ENCODE peak calls at places on chromosomes 2 and 18, in ten cellular contexts. One of them, this sample, is unnamed.

GRCh38 chr2:236840215-236840614 is 245.5 kb upstream of the COPS8 start:
- DNase-seq in stomach: no peak
- DNase-seq in gastrocnemius medialis: no peak
- DNase-seq in vagina: no peak
- DNase-seq in Peyer's patch: no peak
- DNase-seq in IMR-90: no peak
- DNase-seq in breast epithelium: no peak
- DNase-seq in adrenal gland: no peak
- DNase-seq in esophagus squamous epithelium: no peak
- DNase-seq in spleen: no peak
- DNase-seq in this sample: no peak

GRCh38 chr2:223591596-223591995 is 10.6 kb downstream of the SCG2 start:
- DNase-seq in stomach: no peak
- DNase-seq in gastrocnemius medialis: no peak
- DNase-seq in vagina: no peak
- DNase-seq in Peyer's patch: no peak
- DNase-seq in IMR-90: peak
- DNase-seq in breast epithelium: no peak
- DNase-seq in adrenal gland: no peak
- DNase-seq in esophagus squamous epithelium: no peak
- DNase-seq in spleen: no peak
- DNase-seq in this sample: no peak

GRCh38 chr2:69830045-69830905 is 815 bp downstream of the GMCL1 start:
- DNase-seq in stomach: peak
- DNase-seq in gastrocnemius medialis: peak
- DNase-seq in vagina: no peak
- DNase-seq in Peyer's patch: peak
- DNase-seq in IMR-90: no peak
- DNase-seq in breast epithelium: peak
- DNase-seq in adrenal gland: no peak
- DNase-seq in esophagus squamous epithelium: no peak
- DNase-seq in spleen: no peak
- DNase-seq in this sample: no peak

GRCh38 chr2:81658227-81658626 is 1353.7 kb upstream of the LRRTM1 start:
- DNase-seq in stomach: no peak
- DNase-seq in gastrocnemius medialis: no peak
- DNase-seq in vagina: no peak
- DNase-seq in Peyer's patch: no peak
- DNase-seq in IMR-90: peak
- DNase-seq in breast epithelium: no peak
- DNase-seq in adrenal gland: no peak
- DNase-seq in esophagus squamous epithelium: no peak
- DNase-seq in spleen: no peak
- DNase-seq in this sample: no peak

GRCh38 chr2:10057231-10058107 is 14.1 kb downstream of the KLF11 start:
- DNase-seq in stomach: peak
- DNase-seq in gastrocnemius medialis: no peak
- DNase-seq in vagina: no peak
- DNase-seq in Peyer's patch: no peak
- DNase-seq in IMR-90: peak
- DNase-seq in breast epithelium: no peak
- DNase-seq in adrenal gland: no peak
- DNase-seq in esophagus squamous epithelium: no peak
- DNase-seq in spleen: peak
- DNase-seq in this sample: peak

GRCh38 chr18:52451252-52451651 is 111.3 kb downstream of the DCC start:
- DNase-seq in stomach: no peak
- DNase-seq in gastrocnemius medialis: no peak
- DNase-seq in vagina: no peak
- DNase-seq in Peyer's patch: no peak
- DNase-seq in IMR-90: no peak
- DNase-seq in breast epithelium: no peak
- DNase-seq in adrenal gland: no peak
- DNase-seq in esophagus squamous epithelium: no peak
- DNase-seq in spleen: no peak
- DNase-seq in this sample: no peak

GRCh38 chr2:63060079-63060482 is 9.5 kb downstream of the OTX1 start:
- DNase-seq in stomach: no peak
- DNase-seq in gastrocnemius medialis: no peak
- DNase-seq in vagina: no peak
- DNase-seq in Peyer's patch: no peak
- DNase-seq in IMR-90: no peak
- DNase-seq in breast epithelium: no peak
- DNase-seq in adrenal gland: no peak
- DNase-seq in esophagus squamous epithelium: no peak
- DNase-seq in spleen: no peak
- DNase-seq in this sample: no peak

GRCh38 chr2:216222650-216223352 is 113.7 kb downstream of the XRCC5 start:
- DNase-seq in stomach: no peak
- DNase-seq in gastrocnemius medialis: no peak
- DNase-seq in vagina: peak
- DNase-seq in Peyer's patch: no peak
- DNase-seq in IMR-90: peak
- DNase-seq in breast epithelium: no peak
- DNase-seq in adrenal gland: no peak
- DNase-seq in esophagus squamous epithelium: no peak
- DNase-seq in spleen: no peak
- DNase-seq in this sample: no peak

GRCh38 chr2:126880825-126881224 is 17.9 kb upstream of the TEX51 start:
- DNase-seq in stomach: no peak
- DNase-seq in gastrocnemius medialis: no peak
- DNase-seq in vagina: peak
- DNase-seq in Peyer's patch: no peak
- DNase-seq in IMR-90: no peak
- DNase-seq in breast epithelium: no peak
- DNase-seq in adrenal gland: no peak
- DNase-seq in esophagus squamous epithelium: no peak
- DNase-seq in spleen: no peak
- DNase-seq in this sample: no peak

GRCh38 chr2:5748391-5748790 is 56.2 kb downstream of the SOX11 start:
- DNase-seq in stomach: no peak
- DNase-seq in gastrocnemius medialis: no peak
- DNase-seq in vagina: no peak
- DNase-seq in Peyer's patch: no peak
- DNase-seq in IMR-90: no peak
- DNase-seq in breast epithelium: no peak
- DNase-seq in adrenal gland: no peak
- DNase-seq in esophagus squamous epithelium: no peak
- DNase-seq in spleen: no peak
- DNase-seq in this sample: no peak

GRCh38 chr18:3885209-3885792 is 435.3 kb downstream of the TGIF1 start:
- DNase-seq in stomach: no peak
- DNase-seq in gastrocnemius medialis: no peak
- DNase-seq in vagina: no peak
- DNase-seq in Peyer's patch: no peak
- DNase-seq in IMR-90: no peak
- DNase-seq in breast epithelium: no peak
- DNase-seq in adrenal gland: no peak
- DNase-seq in esophagus squamous epithelium: no peak
- DNase-seq in spleen: no peak
- DNase-seq in this sample: no peak

GRCh38 chr2:38125007-38125406 is 49.1 kb upstream of the CYP1B1 start:
- DNase-seq in stomach: no peak
- DNase-seq in gastrocnemius medialis: no peak
- DNase-seq in vagina: no peak
- DNase-seq in Peyer's patch: no peak
- DNase-seq in IMR-90: no peak
- DNase-seq in breast epithelium: no peak
- DNase-seq in adrenal gland: no peak
- DNase-seq in esophagus squamous epithelium: no peak
- DNase-seq in spleen: no peak
- DNase-seq in this sample: no peak

GRCh38 chr2:57373530-57373929 is 673.1 kb upstream of the VRK2 start:
- DNase-seq in stomach: no peak
- DNase-seq in gastrocnemius medialis: no peak
- DNase-seq in vagina: no peak
- DNase-seq in Peyer's patch: no peak
- DNase-seq in IMR-90: peak
- DNase-seq in breast epithelium: no peak
- DNase-seq in adrenal gland: no peak
- DNase-seq in esophagus squamous epithelium: no peak
- DNase-seq in spleen: no peak
- DNase-seq in this sample: no peak

GRCh38 chr2:128469203-128469602 is 150.5 kb upstream of the HS6ST1 start:
- DNase-seq in stomach: no peak
- DNase-seq in gastrocnemius medialis: no peak
- DNase-seq in vagina: peak
- DNase-seq in Peyer's patch: no peak
- DNase-seq in IMR-90: no peak
- DNase-seq in breast epithelium: no peak
- DNase-seq in adrenal gland: peak
- DNase-seq in esophagus squamous epithelium: no peak
- DNase-seq in spleen: no peak
- DNase-seq in this sample: no peak

GRCh38 chr2:218403810-218404209 is 4.1 kb downstream of the CTDSP1 start:
- DNase-seq in stomach: no peak
- DNase-seq in gastrocnemius medialis: no peak
- DNase-seq in vagina: no peak
- DNase-seq in Peyer's patch: no peak
- DNase-seq in IMR-90: no peak
- DNase-seq in breast epithelium: no peak
- DNase-seq in adrenal gland: no peak
- DNase-seq in esophagus squamous epithelium: no peak
- DNase-seq in spleen: no peak
- DNase-seq in this sample: no peak
- H3K27ac ChIP-seq in stomach: peak
- H3K27ac ChIP-seq in gastrocnemius medialis: no peak
- H3K27ac ChIP-seq in vagina: no peak
- H3K27ac ChIP-seq in Peyer's patch: no peak
- H3K27ac ChIP-seq in IMR-90: no peak
- H3K27ac ChIP-seq in breast epithelium: no peak
- H3K27ac ChIP-seq in adrenal gland: no peak
- H3K27ac ChIP-seq in esophagus squamous epithelium: peak
- H3K27ac ChIP-seq in spleen: no peak
- H3K27ac ChIP-seq in this sample: no peak

DNA sequence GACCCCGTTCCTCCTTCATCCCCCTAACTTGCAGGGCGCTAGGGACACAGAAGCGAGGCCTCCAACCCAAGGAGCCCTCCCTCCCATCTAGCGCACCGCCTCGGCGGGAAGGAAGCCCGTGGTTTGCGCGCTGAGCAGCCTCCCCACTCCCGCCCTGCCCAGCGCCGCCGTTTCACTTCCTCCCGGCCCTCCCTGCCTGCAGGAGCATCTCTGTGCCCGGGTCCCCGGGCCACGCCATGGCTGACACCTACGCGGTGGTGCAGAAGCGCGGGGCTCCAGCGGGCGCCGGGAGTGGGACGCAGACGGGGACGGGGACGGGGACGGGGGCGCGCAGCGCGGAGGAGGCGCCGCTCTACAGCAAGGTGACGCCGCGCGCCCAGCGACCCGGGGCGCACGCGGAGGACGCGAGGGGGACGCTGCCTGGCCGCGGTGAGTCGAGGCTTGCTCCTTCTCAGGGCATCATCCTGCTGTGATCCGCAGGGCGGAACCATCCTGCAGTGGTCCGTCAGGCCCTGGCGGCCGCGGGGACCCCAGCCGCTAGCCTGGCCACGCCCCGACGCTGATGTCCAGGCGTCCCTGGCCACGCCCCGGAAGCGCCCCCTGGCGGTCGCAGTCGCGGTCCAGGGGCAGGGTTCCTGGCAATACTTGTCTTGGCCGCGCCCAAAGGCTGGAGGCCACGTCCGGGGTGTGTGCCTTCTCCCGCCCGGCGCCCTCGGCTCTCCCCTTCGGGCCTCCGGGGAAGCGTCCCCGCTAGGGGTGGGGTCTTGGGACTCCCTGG is 16.4 kb downstream of the PTPN18 start:
- DNase-seq in stomach: peak
- DNase-seq in gastrocnemius medialis: peak
- DNase-seq in vagina: no peak
- DNase-seq in Peyer's patch: peak
- DNase-seq in IMR-90: peak
- DNase-seq in breast epithelium: peak
- DNase-seq in adrenal gland: peak
- DNase-seq in esophagus squamous epithelium: peak
- DNase-seq in spleen: peak
- DNase-seq in this sample: peak
- TF ChIP-seq POLR2A in stomach: no peak
- TF ChIP-seq POLR2A in gastrocnemius medialis: peak
- TF ChIP-seq POLR2A in vagina: no peak
- TF ChIP-seq POLR2A in Peyer's patch: no peak
- TF ChIP-seq POLR2A in IMR-90: peak
- TF ChIP-seq POLR2A in breast epithelium: peak
- TF ChIP-seq POLR2A in adrenal gland: peak
- TF ChIP-seq POLR2A in esophagus squamous epithelium: no peak
- TF ChIP-seq POLR2A in spleen: peak
- TF ChIP-seq POLR2A in this sample: peak

GRCh38 chr18:31498450-31499156 is 626 bp downstream of the DSG2 start:
- DNase-seq in stomach: no peak
- DNase-seq in gastrocnemius medialis: no peak
- DNase-seq in vagina: no peak
- DNase-seq in Peyer's patch: peak
- DNase-seq in IMR-90: no peak
- DNase-seq in breast epithelium: no peak
- DNase-seq in adrenal gland: no peak
- DNase-seq in esophagus squamous epithelium: no peak
- DNase-seq in spleen: no peak
- DNase-seq in this sample: peak

GRCh38 chr18:31500161-31500688 is 2.2 kb downstream of the DSG2 start:
- DNase-seq in stomach: no peak
- DNase-seq in gastrocnemius medialis: no peak
- DNase-seq in vagina: no peak
- DNase-seq in Peyer's patch: no peak
- DNase-seq in IMR-90: no peak
- DNase-seq in breast epithelium: no peak
- DNase-seq in adrenal gland: no peak
- DNase-seq in esophagus squamous epithelium: no peak
- DNase-seq in spleen: no peak
- DNase-seq in this sample: no peak

GRCh38 chr18:31497711-31498449 is at the start of gene DSG2:
- DNase-seq in stomach: peak
- DNase-seq in gastrocnemius medialis: no peak
- DNase-seq in vagina: no peak
- DNase-seq in Peyer's patch: peak
- DNase-seq in IMR-90: no peak
- DNase-seq in breast epithelium: peak
- DNase-seq in adrenal gland: peak
- DNase-seq in esophagus squamous epithelium: no peak
- DNase-seq in spleen: peak
- DNase-seq in this sample: peak

GRCh38 chr18:31497404-31497710 is 620 bp upstream of the DSG2 start:
- DNase-seq in stomach: no peak
- DNase-seq in gastrocnemius medialis: no peak
- DNase-seq in vagina: no peak
- DNase-seq in Peyer's patch: no peak
- DNase-seq in IMR-90: no peak
- DNase-seq in breast epithelium: no peak
- DNase-seq in adrenal gland: no peak
- DNase-seq in esophagus squamous epithelium: no peak
- DNase-seq in spleen: no peak
- DNase-seq in this sample: no peak

GRCh38 chr18:31499157-31499524 is 1.2 kb downstream of the DSG2 start:
- DNase-seq in stomach: no peak
- DNase-seq in gastrocnemius medialis: no peak
- DNase-seq in vagina: no peak
- DNase-seq in Peyer's patch: no peak
- DNase-seq in IMR-90: no peak
- DNase-seq in breast epithelium: no peak
- DNase-seq in adrenal gland: no peak
- DNase-seq in esophagus squamous epithelium: no peak
- DNase-seq in spleen: no peak
- DNase-seq in this sample: no peak
- H3K4me3 ChIP-seq in stomach: peak
- H3K4me3 ChIP-seq in gastrocnemius medialis: peak
- H3K4me3 ChIP-seq in vagina: no peak
- H3K4me3 ChIP-seq in Peyer's patch: peak
- H3K4me3 ChIP-seq in IMR-90: no peak
- H3K4me3 ChIP-seq in breast epithelium: peak
- H3K4me3 ChIP-seq in adrenal gland: no peak
- H3K4me3 ChIP-seq in esophagus squamous epithelium: no peak
- H3K4me3 ChIP-seq in spleen: no peak
- H3K4me3 ChIP-seq in this sample: peak

GRCh38 chr18:76376668-76377358 is 118.2 kb downstream of the ZNF516 start:
- DNase-seq in stomach: no peak
- DNase-seq in gastrocnemius medialis: no peak
- DNase-seq in vagina: no peak
- DNase-seq in Peyer's patch: no peak
- DNase-seq in IMR-90: no peak
- DNase-seq in breast epithelium: peak
- DNase-seq in adrenal gland: no peak
- DNase-seq in esophagus squamous epithelium: no peak
- DNase-seq in spleen: peak
- DNase-seq in this sample: no peak
- H3K27ac ChIP-seq in stomach: peak
- H3K27ac ChIP-seq in gastrocnemius medialis: no peak
- H3K27ac ChIP-seq in vagina: no peak
- H3K27ac ChIP-seq in Peyer's patch: no peak
- H3K27ac ChIP-seq in IMR-90: no peak
- H3K27ac ChIP-seq in breast epithelium: no peak
- H3K27ac ChIP-seq in adrenal gland: no peak
- H3K27ac ChIP-seq in esophagus squamous epithelium: no peak
- H3K27ac ChIP-seq in spleen: no peak
- H3K27ac ChIP-seq in this sample: no peak

This sample was measured in ovary.